ENCODE peak calls at places on chromosomes 16 and 17, in eight cellular contexts. One of them, this sample, is unnamed.

GRCh38 chr17:2438823-2439222 is 38.0 kb upstream of the MNT start:
- DNase-seq in posterior cingulate gyrus: no peak
- DNase-seq in SHP77: no peak
- DNase-seq in germinal center: no peak
- DNase-seq in heart right ventricle: no peak
- DNase-seq in activated CD4-positive, CD25-positive, alpha-beta regulatory T cell: no peak
- DNase-seq in activated CD8-positive, alpha-beta memory T cell treated with anti-CD3 and anti-CD28 coated beads for 4 hours: no peak
- DNase-seq in iris pigment epithelial cell: peak
- DNase-seq in this sample: no peak

GRCh38 chr16:85753976-85754375 is 3.1 kb upstream of the C16orf74 start:
- DNase-seq in heart right ventricle: no peak
- DNase-seq in iris pigment epithelial cell: no peak
- DNase-seq in activated CD8-positive, alpha-beta memory T cell treated with anti-CD3 and anti-CD28 coated beads for 4 hours: no peak
- DNase-seq in activated CD4-positive, CD25-positive, alpha-beta regulatory T cell: no peak
- DNase-seq in posterior cingulate gyrus: no peak
- DNase-seq in germinal center: no peak
- DNase-seq in SHP77: no peak
- DNase-seq in this sample: no peak

GRCh38 chr17:72462396-72462795 is 341.6 kb downstream of the SOX9 start:
- DNase-seq in germinal center: no peak
- DNase-seq in activated CD8-positive, alpha-beta memory T cell treated with anti-CD3 and anti-CD28 coated beads for 4 hours: no peak
- DNase-seq in iris pigment epithelial cell: no peak
- DNase-seq in SHP77: no peak
- DNase-seq in heart right ventricle: no peak
- DNase-seq in activated CD4-positive, CD25-positive, alpha-beta regulatory T cell: no peak
- DNase-seq in posterior cingulate gyrus: no peak
- DNase-seq in this sample: no peak

GRCh38 chr16:71472041-71472440 is 10.0 kb upstream of the ZNF23 start:
- DNase-seq in activated CD8-positive, alpha-beta memory T cell treated with anti-CD3 and anti-CD28 coated beads for 4 hours: no peak
- DNase-seq in iris pigment epithelial cell: no peak
- DNase-seq in heart right ventricle: no peak
- DNase-seq in SHP77: no peak
- DNase-seq in germinal center: no peak
- DNase-seq in posterior cingulate gyrus: no peak
- DNase-seq in activated CD4-positive, CD25-positive, alpha-beta regulatory T cell: no peak
- DNase-seq in this sample: no peak

GRCh38 chr16:76955629-76956028 is 235.4 kb upstream of the MON1B start:
- DNase-seq in activated CD4-positive, CD25-positive, alpha-beta regulatory T cell: no peak
- DNase-seq in activated CD8-positive, alpha-beta memory T cell treated with anti-CD3 and anti-CD28 coated beads for 4 hours: no peak
- DNase-seq in iris pigment epithelial cell: peak
- DNase-seq in heart right ventricle: no peak
- DNase-seq in germinal center: no peak
- DNase-seq in posterior cingulate gyrus: no peak
- DNase-seq in SHP77: no peak
- DNase-seq in this sample: no peak

GRCh38 chr16:77330332-77331043 is 104.3 kb downstream of the ADAMTS18 start:
- DNase-seq in germinal center: no peak
- DNase-seq in iris pigment epithelial cell: no peak
- DNase-seq in posterior cingulate gyrus: no peak
- DNase-seq in SHP77: no peak
- DNase-seq in activated CD4-positive, CD25-positive, alpha-beta regulatory T cell: no peak
- DNase-seq in heart right ventricle: no peak
- DNase-seq in activated CD8-positive, alpha-beta memory T cell treated with anti-CD3 and anti-CD28 coated beads for 4 hours: no peak
- DNase-seq in this sample: no peak

GRCh38 chr16:29900102-29900887 is at the start of gene ASPHD1:
- DNase-seq in heart right ventricle: peak
- DNase-seq in activated CD8-positive, alpha-beta memory T cell treated with anti-CD3 and anti-CD28 coated beads for 4 hours: peak
- DNase-seq in iris pigment epithelial cell: peak
- DNase-seq in activated CD4-positive, CD25-positive, alpha-beta regulatory T cell: peak
- DNase-seq in posterior cingulate gyrus: peak
- DNase-seq in germinal center: peak
- DNase-seq in SHP77: peak
- DNase-seq in this sample: peak

GRCh38 chr16:16057102-16057501 is 107.7 kb downstream of the ABCC1 start:
- DNase-seq in iris pigment epithelial cell: no peak
- DNase-seq in heart right ventricle: no peak
- DNase-seq in activated CD4-positive, CD25-positive, alpha-beta regulatory T cell: no peak
- DNase-seq in germinal center: no peak
- DNase-seq in activated CD8-positive, alpha-beta memory T cell treated with anti-CD3 and anti-CD28 coated beads for 4 hours: no peak
- DNase-seq in SHP77: no peak
- DNase-seq in posterior cingulate gyrus: no peak
- DNase-seq in this sample: no peak

GRCh38 chr16:89114159-89114981 is 20.7 kb downstream of the ACSF3 start:
- DNase-seq in SHP77: no peak
- DNase-seq in germinal center: peak
- DNase-seq in heart right ventricle: no peak
- DNase-seq in activated CD4-positive, CD25-positive, alpha-beta regulatory T cell: no peak
- DNase-seq in iris pigment epithelial cell: peak
- DNase-seq in activated CD8-positive, alpha-beta memory T cell treated with anti-CD3 and anti-CD28 coated beads for 4 hours: no peak
- DNase-seq in posterior cingulate gyrus: peak
- DNase-seq in this sample: no peak

GRCh38 chr17:70307430-70307829 is 138.1 kb downstream of the KCNJ2 start:
- DNase-seq in iris pigment epithelial cell: peak
- DNase-seq in SHP77: no peak
- DNase-seq in activated CD8-positive, alpha-beta memory T cell treated with anti-CD3 and anti-CD28 coated beads for 4 hours: no peak
- DNase-seq in activated CD4-positive, CD25-positive, alpha-beta regulatory T cell: no peak
- DNase-seq in posterior cingulate gyrus: no peak
- DNase-seq in heart right ventricle: no peak
- DNase-seq in germinal center: no peak
- DNase-seq in this sample: no peak

GRCh38 chr16:86002178-86002577 is 103.2 kb downstream of the IRF8 start:
- DNase-seq in iris pigment epithelial cell: no peak
- DNase-seq in activated CD8-positive, alpha-beta memory T cell treated with anti-CD3 and anti-CD28 coated beads for 4 hours: no peak
- DNase-seq in SHP77: no peak
- DNase-seq in posterior cingulate gyrus: no peak
- DNase-seq in heart right ventricle: no peak
- DNase-seq in activated CD4-positive, CD25-positive, alpha-beta regulatory T cell: no peak
- DNase-seq in germinal center: peak
- DNase-seq in this sample: no peak

GRCh38 chr16:29678691-29679267 is at the start of gene QPRT:
- DNase-seq in posterior cingulate gyrus: peak
- DNase-seq in germinal center: no peak
- DNase-seq in heart right ventricle: peak
- DNase-seq in activated CD4-positive, CD25-positive, alpha-beta regulatory T cell: no peak
- DNase-seq in iris pigment epithelial cell: peak
- DNase-seq in activated CD8-positive, alpha-beta memory T cell treated with anti-CD3 and anti-CD28 coated beads for 4 hours: no peak
- DNase-seq in SHP77: peak
- DNase-seq in this sample: peak

GRCh38 chr16:20847577-20847976 is 41.2 kb downstream of the REXO5 start:
- DNase-seq in posterior cingulate gyrus: no peak
- DNase-seq in SHP77: no peak
- DNase-seq in heart right ventricle: no peak
- DNase-seq in germinal center: no peak
- DNase-seq in activated CD4-positive, CD25-positive, alpha-beta regulatory T cell: no peak
- DNase-seq in iris pigment epithelial cell: no peak
- DNase-seq in activated CD8-positive, alpha-beta memory T cell treated with anti-CD3 and anti-CD28 coated beads for 4 hours: no peak
- DNase-seq in this sample: no peak

GRCh38 chr17:50642722-50643656 is 8.3 kb downstream of the ABCC3 start:
- DNase-seq in posterior cingulate gyrus: no peak
- DNase-seq in activated CD4-positive, CD25-positive, alpha-beta regulatory T cell: no peak
- DNase-seq in heart right ventricle: no peak
- DNase-seq in iris pigment epithelial cell: peak
- DNase-seq in SHP77: no peak
- DNase-seq in activated CD8-positive, alpha-beta memory T cell treated with anti-CD3 and anti-CD28 coated beads for 4 hours: no peak
- DNase-seq in germinal center: no peak
- DNase-seq in this sample: no peak

GRCh38 chr16:86664518-86665318 is 86.4 kb downstream of the FOXL1 start:
- DNase-seq in activated CD8-positive, alpha-beta memory T cell treated with anti-CD3 and anti-CD28 coated beads for 4 hours: peak
- DNase-seq in posterior cingulate gyrus: no peak
- DNase-seq in SHP77: no peak
- DNase-seq in germinal center: no peak
- DNase-seq in activated CD4-positive, CD25-positive, alpha-beta regulatory T cell: no peak
- DNase-seq in iris pigment epithelial cell: peak
- DNase-seq in heart right ventricle: no peak
- DNase-seq in this sample: peak

GRCh38 chr17:46764709-46765401 is 53.6 kb downstream of the WNT3 start:
- DNase-seq in SHP77: no peak
- DNase-seq in activated CD8-positive, alpha-beta memory T cell treated with anti-CD3 and anti-CD28 coated beads for 4 hours: no peak
- DNase-seq in posterior cingulate gyrus: no peak
- DNase-seq in iris pigment epithelial cell: peak
- DNase-seq in heart right ventricle: peak
- DNase-seq in germinal center: no peak
- DNase-seq in activated CD4-positive, CD25-positive, alpha-beta regulatory T cell: no peak
- DNase-seq in this sample: peak

GRCh38 chr16:29745853-29746345 is at the start of gene C16orf54:
- DNase-seq in heart right ventricle: peak
- DNase-seq in posterior cingulate gyrus: no peak
- DNase-seq in activated CD8-positive, alpha-beta memory T cell treated with anti-CD3 and anti-CD28 coated beads for 4 hours: peak
- DNase-seq in iris pigment epithelial cell: no peak
- DNase-seq in SHP77: no peak
- DNase-seq in germinal center: peak
- DNase-seq in activated CD4-positive, CD25-positive, alpha-beta regulatory T cell: peak
- DNase-seq in this sample: no peak

GRCh38 chr17:231966-232807 is 50.7 kb upstream of the DOC2B start:
- DNase-seq in activated CD8-positive, alpha-beta memory T cell treated with anti-CD3 and anti-CD28 coated beads for 4 hours: no peak
- DNase-seq in SHP77: no peak
- DNase-seq in heart right ventricle: peak
- DNase-seq in activated CD4-positive, CD25-positive, alpha-beta regulatory T cell: no peak
- DNase-seq in iris pigment epithelial cell: no peak
- DNase-seq in posterior cingulate gyrus: peak
- DNase-seq in germinal center: no peak
- DNase-seq in this sample: no peak

GRCh38 chr17:34798581-34798980 is 162.7 kb downstream of the CCT6B start:
- DNase-seq in activated CD4-positive, CD25-positive, alpha-beta regulatory T cell: no peak
- DNase-seq in activated CD8-positive, alpha-beta memory T cell treated with anti-CD3 and anti-CD28 coated beads for 4 hours: no peak
- DNase-seq in germinal center: no peak
- DNase-seq in posterior cingulate gyrus: no peak
- DNase-seq in iris pigment epithelial cell: no peak
- DNase-seq in SHP77: no peak
- DNase-seq in heart right ventricle: no peak
- DNase-seq in this sample: no peak

GRCh38 chr17:71118039-71118438 is 948.7 kb downstream of the KCNJ2 start:
- DNase-seq in germinal center: no peak
- DNase-seq in activated CD4-positive, CD25-positive, alpha-beta regulatory T cell: no peak
- DNase-seq in heart right ventricle: no peak
- DNase-seq in iris pigment epithelial cell: peak
- DNase-seq in SHP77: no peak
- DNase-seq in activated CD8-positive, alpha-beta memory T cell treated with anti-CD3 and anti-CD28 coated beads for 4 hours: no peak
- DNase-seq in posterior cingulate gyrus: no peak
- DNase-seq in this sample: no peak

This sample was measured in H54.